ENCODE peak calls at places on chromosomes 6 and 20, in ten cellular contexts. H is stomach; E is pancreas; R is breast epithelium; C is effector memory CD4-positive, alpha-beta T cell; U is IMR-90; S is neural progenitor cell; O is CD8-positive, alpha-beta T cell; Q is tibial artery; G is psoas muscle. D is an unnamed sample.

GRCh38 chr20:37647946-37648345 is 45.9 kb upstream of the CTNNBL1 start:
- DNase-seq in H (no peak), E (no peak), R (no peak), C (no peak), U (no peak), S (no peak), O (no peak), Q (no peak), G (no peak), D (no peak)

GRCh38 chr20:35968930-35969329 is 540 bp downstream of the CNBD2 start:
- DNase-seq in H (no peak), E (no peak), R (no peak), C (no peak), U (no peak), S (no peak), O (no peak), Q (no peak), G (no peak), D (no peak)

GRCh38 chr20:41643504-41643938 is 25.3 kb upstream of the CHD6 start:
- DNase-seq in H (peak; percentile 88), E (peak; percentile 34), R (no peak), C (no peak), U (peak; percentile 80), S (peak; percentile 41), O (no peak), Q (no peak), G (no peak), D (peak; percentile 52)

GRCh38 chr6:109117346-109118035 is 22.2 kb downstream of the CEP57L1 start:
- DNase-seq in H (no peak), E (no peak), R (no peak), C (no peak), U (no peak), S (no peak), O (no peak), Q (no peak), G (no peak), D (no peak)

GRCh38 chr20:63286781-63287696 is 5.9 kb upstream of the COL20A1 start:
- DNase-seq in H (no peak), E (peak; percentile 18), R (no peak), C (no peak), U (no peak), S (no peak), O (no peak), Q (no peak), G (no peak), D (peak; percentile 24)

GRCh38 chr6:14001329-14002012 is 76.7 kb downstream of the RNF182 start:
- DNase-seq in H (no peak), E (no peak), R (no peak), C (no peak), U (peak; percentile 99), S (no peak), O (no peak), Q (no peak), G (no peak), D (no peak)

GRCh38 chr6:87832025-87832825 is 130.2 kb upstream of the AKIRIN2 start:
- DNase-seq in H (no peak), E (no peak), R (no peak), C (no peak), U (peak; percentile 30), S (no peak), O (no peak), Q (no peak), G (no peak), D (no peak)

GRCh38 chr6:53896237-53896636 is 101.4 kb downstream of the LRRC1 start:
- DNase-seq in H (no peak), E (no peak), R (no peak), C (no peak), U (peak; percentile 18), S (no peak), O (no peak), Q (no peak), G (no peak), D (no peak)

GRCh38 chr6:6678185-6678671 is 89.7 kb downstream of the LY86 start:
- DNase-seq in H (no peak), E (no peak), R (no peak), C (no peak), U (peak; percentile 69), S (no peak), O (no peak), Q (no peak), G (no peak), D (no peak)

GRCh38 chr20:63976980-63977391 is 2.5 kb downstream of the SAMD10 start:
- DNase-seq in H (no peak), E (peak; percentile 47), R (no peak), C (no peak), U (no peak), S (no peak), O (no peak), Q (no peak), G (no peak), D (peak; percentile 8)

GRCh38 chr6:111683749-111684267 is 78.1 kb upstream of the TRAF3IP2 start:
- DNase-seq in H (no peak), E (no peak), R (no peak), C (no peak), U (peak; percentile 93), S (no peak), O (no peak), Q (no peak), G (peak; percentile 60), D (no peak)

GRCh38 chr6:129096651-129097290 is 213.8 kb downstream of the LAMA2 start:
- DNase-seq in H (no peak), E (no peak), R (no peak), C (no peak), U (no peak), S (no peak), O (no peak), Q (no peak), G (no peak), D (no peak)

GRCh38 chr6:129089357-129089756 is 206.4 kb downstream of the LAMA2 start:
- DNase-seq in H (no peak), E (no peak), R (no peak), C (no peak), U (no peak), S (no peak), O (no peak), Q (no peak), G (no peak), D (no peak)

GRCh38 chr6:129098061-129098553 is 215.2 kb downstream of the LAMA2 start:
- DNase-seq in H (no peak), E (no peak), R (no peak), C (no peak), U (no peak), S (no peak), O (no peak), Q (no peak), G (no peak), D (no peak)

GRCh38 chr6:129099696-129100095 is 216.8 kb downstream of the LAMA2 start:
- DNase-seq in H (no peak), E (no peak), R (no peak), C (no peak), U (no peak), S (no peak), O (no peak), Q (no peak), G (no peak), D (no peak)

GRCh38 chr6:129094147-129094546 is 211.2 kb downstream of the LAMA2 start:
- DNase-seq in H (no peak), E (no peak), R (no peak), C (no peak), U (no peak), S (no peak), O (no peak), Q (no peak), G (no peak), D (no peak)
- H3K4me1 ChIP-seq in H (no peaks in the 10 kb centered on the region), E (no peaks in the 10 kb centered on the region), R (no peaks in the 10 kb centered on the region), C (no peaks in the 10 kb centered on the region), U (no peaks in the 10 kb centered on the region), S (peaks cover 8% of the 10 kb centered on the region), O (no peaks in the 10 kb centered on the region), Q (no peaks in the 10 kb centered on the region), G (no peaks in the 10 kb centered on the region), D (no peaks in the 10 kb centered on the region)

GRCh38 chr20:51350941-51351631 is 191.4 kb downstream of the NFATC2 start:
- DNase-seq in H (no peak), E (no peak), R (no peak), C (no peak), U (peak; percentile 95), S (no peak), O (no peak), Q (peak; percentile 45), G (no peak), D (no peak)
- H3K4me1 ChIP-seq in H (peaks cover 11% of the 10 kb centered on the region), E (no peaks in the 10 kb centered on the region), R (no peaks in the 10 kb centered on the region), C (no peaks in the 10 kb centered on the region), U (peaks cover 35% of the 10 kb centered on the region), S (no peaks in the 10 kb centered on the region), O (no peaks in the 10 kb centered on the region), Q (no peaks in the 10 kb centered on the region), G (no peaks in the 10 kb centered on the region), D (no peaks in the 10 kb centered on the region)

GRCh38 chr6:129683606-129684322 is 26.2 kb downstream of the ARHGAP18 start:
- DNase-seq in H (peak; percentile 72), E (peak; percentile 74), R (no peak), C (peak; percentile 52), U (peak; percentile 100), S (no peak), O (peak; percentile 49), Q (peak; percentile 89), G (peak; percentile 84), D (peak; percentile 71)

GRCh38 chr6:129684903-129685639 is 24.9 kb downstream of the ARHGAP18 start:
- DNase-seq in H (no peak), E (peak; percentile 51), R (no peak), C (no peak), U (no peak), S (no peak), O (no peak), Q (no peak), G (no peak), D (no peak)

GRCh38 chr6:129685640-129686031 is 24.3 kb downstream of the ARHGAP18 start:
- DNase-seq in H (no peak), E (no peak), R (no peak), C (no peak), U (no peak), S (no peak), O (no peak), Q (no peak), G (no peak), D (no peak)

GRCh38 chr6:129686941-129687627 is 22.9 kb downstream of the ARHGAP18 start:
- DNase-seq in H (no peak), E (no peak), R (no peak), C (peak; percentile 23), U (peak; percentile 52), S (no peak), O (peak; percentile 11), Q (no peak), G (no peak), D (no peak)

DNA sequence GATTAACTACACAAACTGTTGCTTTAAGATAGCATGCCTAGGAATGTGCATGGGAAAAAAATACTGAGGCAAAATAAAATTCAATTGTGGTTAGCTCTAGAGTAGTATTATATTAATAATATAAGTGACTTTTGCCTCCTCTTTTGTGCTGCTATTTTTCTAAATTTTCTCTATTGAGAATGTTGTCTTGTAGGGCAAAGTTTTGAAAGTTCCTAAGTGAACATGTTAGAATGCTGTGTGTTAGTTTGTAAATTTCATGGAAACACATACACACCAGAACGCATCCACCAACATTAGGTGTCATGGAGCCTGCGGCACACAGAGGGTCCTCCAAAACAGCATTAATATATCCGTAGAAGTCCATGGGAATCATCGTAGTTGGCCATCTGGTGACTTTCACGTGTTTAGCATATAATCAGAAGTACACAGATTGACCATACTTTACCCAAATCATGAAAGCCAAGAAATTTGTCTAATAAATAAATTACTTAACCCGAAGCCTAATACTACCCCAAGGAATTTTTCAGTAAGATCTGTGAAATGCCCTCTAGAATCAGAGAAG is 25.6 kb downstream of the ARHGAP18 start:
- DNase-seq in H (no peak), E (no peak), R (no peak), C (no peak), U (no peak), S (no peak), O (no peak), Q (no peak), G (no peak), D (no peak)
- H3K4me1 ChIP-seq in H (peaks cover 92% of the 10 kb centered on the region), E (peaks cover 50% of the 10 kb centered on the region), R (no peaks in the 10 kb centered on the region), C (peaks cover 38% of the 10 kb centered on the region), U (peaks cover 27% of the 10 kb centered on the region), S (no peaks in the 10 kb centered on the region), O (peaks cover 42% of the 10 kb centered on the region), Q (no peaks in the 10 kb centered on the region), G (peaks cover 53% of the 10 kb centered on the region), D (peaks cover 55% of the 10 kb centered on the region)

GRCh38 chr20:32359633-32360332 is 1.7 kb downstream of the ASXL1 start:
- DNase-seq in H (no peak), E (no peak), R (no peak), C (no peak), U (peak; percentile 31), S (peak; percentile 42), O (no peak), Q (no peak), G (no peak), D (no peak)
- H3K4me1 ChIP-seq in H (peaks cover 72% of the 10 kb centered on the region), E (peaks cover 25% of the 10 kb centered on the region), R (no peaks in the 10 kb centered on the region), C (peaks cover 24% of the 10 kb centered on the region), U (peaks cover 3% of the 10 kb centered on the region), S (peaks cover 6% of the 10 kb centered on the region), O (peaks cover 58% of the 10 kb centered on the region), Q (no peaks in the 10 kb centered on the region), G (peaks cover 54% of the 10 kb centered on the region), D (peaks cover 14% of the 10 kb centered on the region)

D was measured in heart left ventricle.